ENCODE peak calls at places on chromosomes 2 and 18, in four cellular contexts. U, D, W and O are unnamed samples.

GRCh38 chr2:45458909-45459563 is 152.0 kb downstream of the SRBD1 start:
- DNase-seq in W (no peak), U (peak; percentile 19), D (no peak), O (no peak)

GRCh38 chr2:26333286-26333685 is 12.7 kb upstream of the SELENOI start:
- DNase-seq in D (no peak), U (peak; percentile 85), W (no peak), O (no peak)

GRCh38 chr2:119671011-119671410 is 8.0 kb upstream of the TMEM177 start:
- DNase-seq in D (no peak), W (no peak), U (no peak), O (no peak)

GRCh38 chr2:42792583-42793313 is at the start of gene HAAO:
- DNase-seq in U (peak; percentile 91), W (no peak), D (no peak), O (peak; percentile 67)

GRCh38 chr2:241901018-241901380 is 31.5 kb downstream of the RTP5 start:
- DNase-seq in U (no peak), D (no peak), W (no peak), O (no peak)

GRCh38 chr2:43305537-43305936 is 79.1 kb upstream of the ZFP36L2 start:
- DNase-seq in D (no peak), U (no peak), W (no peak), O (no peak)

GRCh38 chr2:230899786-230900185 is 25.3 kb downstream of the GPR55 start:
- DNase-seq in U (no peak), W (no peak), D (no peak), O (no peak)

GRCh38 chr2:234881413-234882241 is 70.2 kb upstream of the SH3BP4 start:
- DNase-seq in U (peak; percentile 98), W (no peak), D (peak; percentile 97), O (peak; percentile 89)

GRCh38 chr2:48479923-48480322 is 50.0 kb upstream of the STON1 start:
- DNase-seq in U (no peak), W (no peak), D (no peak), O (no peak)

GRCh38 chr2:28134262-28134812 is 243.8 kb downstream of the BABAM2 start:
- DNase-seq in W (no peak), D (no peak), U (no peak), O (no peak)

GRCh38 chr2:79713131-79713785 is 200.4 kb downstream of the CTNNA2 start:
- DNase-seq in W (no peak), U (no peak), D (no peak), O (no peak)

GRCh38 chr2:206971805-206972204 is 32.5 kb downstream of the CPO start:
- DNase-seq in W (no peak), U (no peak), D (no peak), O (no peak)

GRCh38 chr2:206969192-206969591 is 29.9 kb downstream of the CPO start:
- DNase-seq in D (no peak), U (no peak), W (no peak), O (no peak)

GRCh38 chr2:206974556-206974955 is 35.2 kb downstream of the CPO start:
- DNase-seq in W (no peak), D (no peak), U (no peak), O (no peak)

GRCh38 chr2:206968139-206969086 is 29.1 kb downstream of the CPO start:
- DNase-seq in D (no peak), W (no peak), U (no peak), O (no peak)

DNA sequence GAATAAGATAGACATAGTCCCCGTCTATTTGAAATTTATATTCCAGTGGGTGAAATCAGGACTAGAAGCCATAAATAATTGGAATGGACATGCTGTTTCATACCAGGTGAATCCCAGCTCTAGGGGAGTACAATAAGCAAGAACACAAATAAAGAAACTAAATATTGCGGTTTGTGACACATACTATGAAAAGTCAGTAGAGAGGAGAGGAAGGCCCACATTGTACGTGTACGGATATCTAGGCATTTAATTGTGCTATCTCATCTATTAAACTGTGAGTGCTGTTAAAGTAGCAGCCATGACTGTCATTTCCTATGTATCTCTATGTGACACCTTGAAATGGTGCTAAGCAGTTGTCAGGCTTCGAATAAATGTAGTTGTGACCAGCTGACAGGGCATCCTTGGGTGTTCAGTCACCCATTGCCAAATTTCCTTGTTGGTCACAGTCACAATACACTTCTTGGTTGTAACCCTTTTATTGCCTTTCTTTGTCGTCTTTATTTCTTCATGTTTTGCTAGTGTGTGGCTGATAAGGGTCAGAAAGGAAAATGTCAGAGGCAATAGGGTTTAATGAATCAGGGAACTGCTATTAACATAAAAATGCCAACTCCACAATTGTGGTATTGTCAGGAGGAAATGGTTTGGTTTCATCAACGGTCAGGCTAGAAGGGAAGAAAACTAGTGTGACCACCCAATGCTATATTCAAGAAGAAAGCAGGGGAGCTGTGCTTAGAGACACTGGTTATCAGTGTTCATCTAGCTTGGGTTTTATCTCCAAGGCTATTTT is 31.5 kb downstream of the CPO start:
- DNase-seq in U (no peak), W (no peak), D (no peak), O (no peak)
- TF ChIP-seq CREM in U (no peak), W (no peak), D (no peak), O (no peak)

DNA sequence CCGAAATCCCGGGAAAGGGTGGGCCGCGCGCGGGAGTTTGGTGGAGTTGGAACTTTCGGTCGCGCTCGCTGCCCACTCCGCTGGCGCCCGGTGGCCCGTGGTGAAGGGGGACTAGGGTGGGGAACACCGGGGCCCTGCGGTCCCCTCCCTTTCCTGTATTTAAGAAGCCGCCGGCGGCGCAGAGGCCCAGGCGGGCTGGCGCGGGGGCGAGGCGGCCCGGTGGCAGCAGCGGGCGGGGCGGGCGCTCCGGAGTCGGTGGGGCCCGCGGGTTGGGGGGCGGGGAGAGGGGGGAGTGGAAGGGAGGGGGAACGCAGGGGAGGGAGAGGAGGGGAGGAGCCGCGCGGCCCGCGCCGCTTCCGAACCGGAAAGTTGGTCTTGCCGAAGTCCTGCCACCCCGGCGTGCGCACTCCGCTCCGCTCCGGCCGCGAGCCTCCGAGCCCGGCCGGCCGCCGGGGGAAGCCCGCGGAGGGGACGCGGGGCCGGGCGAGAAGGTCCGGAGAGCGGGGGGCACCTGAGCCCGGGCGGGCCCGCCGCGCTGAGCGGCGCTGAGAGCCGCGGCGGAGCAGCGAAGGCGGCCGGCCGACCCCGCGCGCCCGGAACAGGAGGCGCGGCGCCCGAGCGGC is 449 bp upstream of the SALL3 start:
- DNase-seq in U (no peak), W (no peak), D (no peak), O (peak; percentile 67)
- TF ChIP-seq CREM in U (no peak), W (no peak), D (no peak), O (no peak)

DNA sequence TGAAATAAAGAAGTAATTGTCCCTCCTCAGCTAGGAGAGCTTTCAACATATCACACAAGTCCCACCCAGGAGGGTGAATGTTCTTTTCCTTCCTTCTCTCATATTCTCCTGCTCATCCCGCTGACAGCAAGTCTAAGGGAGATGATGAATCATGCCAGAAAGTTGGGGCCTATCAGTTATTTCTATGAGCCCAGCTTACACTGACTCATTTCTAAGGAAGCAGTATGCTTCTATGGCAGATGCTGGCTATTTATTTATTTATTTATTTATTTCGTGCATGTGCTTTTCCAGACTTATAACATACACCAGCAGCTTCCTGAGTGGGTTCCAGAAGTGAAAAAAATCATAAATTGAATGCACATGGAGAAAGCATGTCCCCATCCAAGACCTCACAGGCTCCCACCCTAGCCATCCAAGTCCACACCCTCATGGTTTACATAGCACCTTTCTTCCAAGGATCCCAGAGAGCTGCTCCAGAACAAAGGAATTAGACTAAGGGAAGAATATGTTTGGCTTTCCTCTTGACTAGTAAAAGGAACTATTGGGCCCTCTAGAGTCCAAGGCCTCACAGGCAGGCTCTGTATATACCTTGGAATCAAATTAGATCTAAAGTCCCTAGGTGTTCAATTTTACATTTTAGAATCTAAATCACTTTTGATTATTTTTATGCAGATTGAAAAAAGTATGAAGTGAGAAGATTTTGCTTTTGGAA is 1074.2 kb upstream of the ZEB2 start:
- DNase-seq in D (peak; percentile 27), U (no peak), W (no peak), O (no peak)
- TF ChIP-seq CREM in D (no peak), U (no peak), W (no peak), O (no peak)

GRCh38 chr2:55719852-55720251 is 26.2 kb upstream of the PNPT1 start:
- DNase-seq in U (no peak), W (no peak), D (no peak), O (no peak)
- TF ChIP-seq CREM in U (no peak), W (no peak), D (no peak), O (no peak)

DNA sequence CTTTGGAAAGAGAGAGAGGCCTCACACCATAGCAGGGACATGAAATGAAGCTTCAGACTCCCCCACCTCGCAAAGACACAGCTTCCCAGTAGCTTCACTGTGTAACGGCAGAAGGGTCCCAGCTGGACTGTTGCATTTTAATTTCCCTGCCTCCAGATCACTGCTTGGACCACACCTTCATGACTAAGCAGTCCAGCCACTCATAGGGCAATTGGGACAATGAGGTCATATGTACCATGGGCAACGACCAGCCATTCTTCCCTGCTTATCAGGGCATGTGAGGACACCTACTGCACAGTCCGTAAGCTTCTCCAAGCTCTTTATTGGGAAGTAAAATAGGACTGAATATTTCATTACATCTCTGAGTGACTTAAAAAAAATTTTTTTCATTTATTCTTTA is 183.0 kb downstream of the MREG start:
- DNase-seq in U (peak; percentile 55), W (no peak), D (peak; percentile 55), O (no peak)
- TF ChIP-seq CREM in U (no peak), W (no peak), D (peak; percentile 54), O (no peak)

DNA sequence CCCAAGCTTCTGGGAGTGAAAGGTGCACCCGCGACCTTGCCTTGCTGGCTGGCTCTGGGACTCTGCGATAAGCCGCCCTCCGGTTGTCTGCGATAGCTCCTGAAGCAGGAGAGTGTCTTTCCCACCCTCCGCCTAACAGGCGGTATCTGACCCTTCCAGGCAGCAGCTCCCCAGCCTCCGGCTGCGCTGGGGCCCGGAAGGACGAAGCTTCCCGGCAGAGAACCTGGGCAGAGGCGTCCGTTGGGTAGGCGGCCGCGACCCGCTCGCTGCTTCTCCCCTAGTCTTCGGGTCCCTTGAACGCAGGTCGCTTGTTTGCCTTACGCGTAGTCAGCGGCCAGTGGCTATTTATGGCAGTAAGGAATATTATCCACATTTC is 446 bp upstream of the RHBDD1 start:
- DNase-seq in W (no peak), D (peak; percentile 81), U (no peak), O (peak; percentile 64)
- TF ChIP-seq CREM in W (no peak), D (peak; percentile 54), U (no peak), O (no peak)

DNA sequence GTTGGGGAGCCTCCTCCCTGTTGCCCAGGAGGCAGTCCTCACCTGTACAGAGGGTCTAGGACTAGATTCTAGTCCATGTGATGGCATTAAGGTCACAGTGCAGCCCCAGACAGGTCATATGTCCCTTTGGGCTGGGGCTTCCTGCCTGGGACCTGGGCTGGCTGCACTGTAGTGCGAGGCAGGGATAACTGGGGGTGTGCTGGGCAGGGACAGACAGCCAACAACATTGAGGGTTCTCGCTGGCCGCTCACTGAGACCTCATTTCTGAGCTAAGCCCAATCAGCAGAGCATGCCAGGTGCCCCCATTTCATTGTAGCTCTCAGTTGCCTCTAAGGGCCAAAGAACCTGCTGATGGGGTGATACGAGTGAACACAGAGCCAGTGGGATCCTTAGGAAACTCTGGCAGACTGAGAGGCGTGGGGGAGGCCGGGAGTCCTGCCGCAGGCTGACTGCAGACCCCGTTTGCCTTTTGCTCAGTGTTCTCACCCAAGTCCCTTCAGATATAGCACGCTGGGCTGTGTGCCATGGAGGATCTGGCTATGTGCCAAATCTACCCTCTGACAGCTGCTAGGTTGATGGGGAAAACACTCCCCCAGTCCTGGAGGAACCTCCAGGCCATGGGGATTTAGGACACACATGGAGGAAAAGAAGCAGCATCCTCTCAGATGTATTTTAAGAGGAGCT is 51.9 kb downstream of the DYSF start:
- DNase-seq in D (no peak), W (no peak), U (no peak), O (no peak)
- TF ChIP-seq CREM in D (no peak), W (no peak), U (no peak), O (no peak)